ENCODE peak calls at places on chromosomes 1 and 21, in four cellular contexts. U is activated T-cell treated with anti-CD3 and anti-CD28 coated beads, Interleukin-2, amount 50 U/mL, for 72 hours; V is epithelial cell of prostate; B is astrocyte of the spinal cord. X is an unnamed sample.

GRCh38 chr21:41612674-41613250 is 104.8 kb upstream of the TMPRSS2 start:
- DNase-seq in U (peak), V (peak), B (peak), X (no peak)

GRCh38 chr1:91744973-91745648 is 140.8 kb downstream of the TGFBR3 start:
- DNase-seq in U (no peak), V (no peak), B (no peak), X (no peak)

GRCh38 chr1:208207388-208208131 is 36.6 kb downstream of the PLXNA2 start:
- DNase-seq in U (no peak), V (peak), B (peak), X (no peak)

GRCh38 chr21:17730782-17731181 is 88.4 kb downstream of the C21orf91 start:
- DNase-seq in U (no peak), V (no peak), B (peak), X (no peak)

GRCh38 chr1:93625582-93626327 is 55.9 kb downstream of the BCAR3 start:
- DNase-seq in U (no peak), V (no peak), B (peak), X (no peak)

GRCh38 chr1:198681831-198682756 is 43.3 kb downstream of the PTPRC start:
- DNase-seq in U (peak), V (peak), B (peak), X (peak)

GRCh38 chr1:15574741-15575140 is 10.1 kb downstream of the AGMAT start:
- DNase-seq in U (no peak), V (no peak), B (no peak), X (no peak)

GRCh38 chr1:183569141-183569540 is 21.1 kb downstream of the NCF2 start:
- DNase-seq in U (peak), V (peak), B (peak), X (no peak)